ENCODE peak calls at places on chromosomes 2 and 18, in ten cellular contexts. One of them, this sample, is unnamed.

GRCh38 chr2:38484957-38485356 is 107.9 kb upstream of the ATL2 start:
- DNase-seq in heart left ventricle: no peak
- DNase-seq in GM23248: no peak
- DNase-seq in colonic mucosa: no peak
- DNase-seq in cardiac muscle cell: no peak
- DNase-seq in HCT116: no peak
- DNase-seq in thyroid gland: no peak
- DNase-seq in prostate gland: no peak
- DNase-seq in left ventricle myocardium inferior: no peak
- DNase-seq in right atrium auricular region: no peak
- DNase-seq in this sample: no peak

GRCh38 chr2:220300806-220301205 is 673.4 kb downstream of the SLC4A3 start:
- DNase-seq in heart left ventricle: no peak
- DNase-seq in GM23248: no peak
- DNase-seq in colonic mucosa: no peak
- DNase-seq in cardiac muscle cell: no peak
- DNase-seq in HCT116: no peak
- DNase-seq in thyroid gland: no peak
- DNase-seq in prostate gland: no peak
- DNase-seq in left ventricle myocardium inferior: no peak
- DNase-seq in right atrium auricular region: no peak
- DNase-seq in this sample: no peak

GRCh38 chr2:219687266-219687665 is 59.8 kb downstream of the SLC4A3 start:
- DNase-seq in heart left ventricle: no peak
- DNase-seq in GM23248: peak; percentile 31
- DNase-seq in colonic mucosa: no peak
- DNase-seq in cardiac muscle cell: no peak
- DNase-seq in HCT116: peak; percentile 40
- DNase-seq in thyroid gland: no peak
- DNase-seq in prostate gland: no peak
- DNase-seq in left ventricle myocardium inferior: no peak
- DNase-seq in right atrium auricular region: no peak
- DNase-seq in this sample: no peak

GRCh38 chr2:70041666-70042065 is 45.6 kb upstream of the PCBP1 start:
- DNase-seq in heart left ventricle: no peak
- DNase-seq in GM23248: peak; percentile 23
- DNase-seq in colonic mucosa: no peak
- DNase-seq in cardiac muscle cell: no peak
- DNase-seq in HCT116: no peak
- DNase-seq in thyroid gland: no peak
- DNase-seq in prostate gland: no peak
- DNase-seq in left ventricle myocardium inferior: no peak
- DNase-seq in right atrium auricular region: no peak
- DNase-seq in this sample: no peak

GRCh38 chr18:69397096-69397495 is 3.6 kb upstream of the DOK6 start:
- DNase-seq in heart left ventricle: peak; percentile 16
- DNase-seq in GM23248: peak; percentile 56
- DNase-seq in colonic mucosa: no peak
- DNase-seq in cardiac muscle cell: no peak
- DNase-seq in HCT116: peak; percentile 6
- DNase-seq in thyroid gland: no peak
- DNase-seq in prostate gland: no peak
- DNase-seq in left ventricle myocardium inferior: no peak
- DNase-seq in right atrium auricular region: no peak
- DNase-seq in this sample: no peak

GRCh38 chr18:13580351-13580750 is 146.0 kb downstream of the FAM210A start:
- DNase-seq in heart left ventricle: no peak
- DNase-seq in GM23248: no peak
- DNase-seq in colonic mucosa: no peak
- DNase-seq in cardiac muscle cell: no peak
- DNase-seq in HCT116: no peak
- DNase-seq in thyroid gland: no peak
- DNase-seq in prostate gland: no peak
- DNase-seq in left ventricle myocardium inferior: no peak
- DNase-seq in right atrium auricular region: peak; percentile 48
- DNase-seq in this sample: no peak

GRCh38 chr2:158969717-158970521 is 1.5 kb downstream of the TANC1 start:
- DNase-seq in heart left ventricle: peak; percentile 73
- DNase-seq in GM23248: peak; percentile 58
- DNase-seq in colonic mucosa: peak; percentile 61
- DNase-seq in cardiac muscle cell: peak; percentile 67
- DNase-seq in HCT116: no peak
- DNase-seq in thyroid gland: peak; percentile 68
- DNase-seq in prostate gland: peak; percentile 54
- DNase-seq in left ventricle myocardium inferior: peak; percentile 48
- DNase-seq in right atrium auricular region: no peak
- DNase-seq in this sample: peak; percentile 49

GRCh38 chr2:241965931-241966412 is 96.4 kb downstream of the RTP5 start:
- DNase-seq in heart left ventricle: no peak
- DNase-seq in GM23248: peak; percentile 94
- DNase-seq in colonic mucosa: no peak
- DNase-seq in cardiac muscle cell: peak; percentile 46
- DNase-seq in HCT116: peak; percentile 71
- DNase-seq in thyroid gland: no peak
- DNase-seq in prostate gland: no peak
- DNase-seq in left ventricle myocardium inferior: no peak
- DNase-seq in right atrium auricular region: peak; percentile 75
- DNase-seq in this sample: peak; percentile 42

GRCh38 chr2:95047629-95048510 is 22.4 kb downstream of the MAL start:
- DNase-seq in heart left ventricle: no peak
- DNase-seq in GM23248: no peak
- DNase-seq in colonic mucosa: no peak
- DNase-seq in cardiac muscle cell: no peak
- DNase-seq in HCT116: no peak
- DNase-seq in thyroid gland: peak; percentile 98
- DNase-seq in prostate gland: no peak
- DNase-seq in left ventricle myocardium inferior: no peak
- DNase-seq in right atrium auricular region: no peak
- DNase-seq in this sample: no peak

GRCh38 chr2:65416321-65416720 is 16.1 kb downstream of the SPRED2 start:
- DNase-seq in heart left ventricle: no peak
- DNase-seq in GM23248: no peak
- DNase-seq in colonic mucosa: no peak
- DNase-seq in cardiac muscle cell: no peak
- DNase-seq in HCT116: no peak
- DNase-seq in thyroid gland: no peak
- DNase-seq in prostate gland: no peak
- DNase-seq in left ventricle myocardium inferior: no peak
- DNase-seq in right atrium auricular region: no peak
- DNase-seq in this sample: no peak
- H3K4me1 ChIP-seq in heart left ventricle: peaks cover 20% of the 10 kb centered on the region
- H3K4me1 ChIP-seq in GM23248: peaks cover 21% of the 10 kb centered on the region
- H3K4me1 ChIP-seq in colonic mucosa: peaks cover 21% of the 10 kb centered on the region
- H3K4me1 ChIP-seq in cardiac muscle cell: peaks cover 7% of the 10 kb centered on the region
- H3K4me1 ChIP-seq in HCT116: peaks cover 57% of the 10 kb centered on the region
- H3K4me1 ChIP-seq in thyroid gland: peaks cover 38% of the 10 kb centered on the region
- H3K4me1 ChIP-seq in prostate gland: no peaks in the 10 kb centered on the region
- H3K4me1 ChIP-seq in left ventricle myocardium inferior: peaks cover 70% of the 10 kb centered on the region
- H3K4me1 ChIP-seq in right atrium auricular region: peaks cover 29% of the 10 kb centered on the region
- H3K4me1 ChIP-seq in this sample: peaks cover 11% of the 10 kb centered on the region

DNA sequence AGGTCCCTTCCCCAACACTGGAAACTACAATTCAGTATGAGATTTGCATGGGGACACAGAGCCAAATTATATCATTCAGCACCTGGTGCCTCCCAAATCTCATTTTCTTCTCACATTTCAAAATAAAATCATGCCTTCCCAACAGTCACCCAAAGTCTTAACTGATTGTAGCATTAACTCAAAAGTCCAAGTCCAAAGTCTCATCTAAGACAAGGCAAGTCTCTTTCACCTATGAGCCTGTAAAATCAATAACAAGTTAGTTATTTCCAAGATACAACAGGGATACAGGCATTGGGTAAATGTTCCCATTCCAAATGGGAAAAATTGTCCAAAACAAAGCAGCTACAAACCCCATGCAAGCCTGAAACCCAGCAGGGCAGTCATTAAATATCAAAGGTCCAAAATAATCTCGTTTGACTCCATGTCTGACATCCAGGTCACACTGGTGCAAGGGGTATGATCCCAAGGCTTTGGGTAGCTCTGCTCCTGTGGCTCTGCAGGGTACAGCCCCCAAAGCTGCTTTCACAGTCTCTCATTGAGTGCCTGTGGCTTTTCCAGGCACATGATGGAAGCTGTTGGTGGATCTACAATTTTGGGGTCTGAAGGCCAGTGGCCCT is 1370.1 kb upstream of the DDX18 start:
- DNase-seq in heart left ventricle: no peak
- DNase-seq in GM23248: no peak
- DNase-seq in colonic mucosa: no peak
- DNase-seq in cardiac muscle cell: no peak
- DNase-seq in HCT116: no peak
- DNase-seq in thyroid gland: no peak
- DNase-seq in prostate gland: no peak
- DNase-seq in left ventricle myocardium inferior: no peak
- DNase-seq in right atrium auricular region: no peak
- DNase-seq in this sample: no peak
- H3K9me3 ChIP-seq in heart left ventricle: no peaks in the 10 kb centered on the region
- H3K9me3 ChIP-seq in GM23248: no peaks in the 10 kb centered on the region
- H3K9me3 ChIP-seq in colonic mucosa: no peaks in the 10 kb centered on the region
- H3K9me3 ChIP-seq in cardiac muscle cell: no peaks in the 10 kb centered on the region
- H3K9me3 ChIP-seq in HCT116: peaks cover 8% of the 10 kb centered on the region
- H3K9me3 ChIP-seq in thyroid gland: no peaks in the 10 kb centered on the region
- H3K9me3 ChIP-seq in prostate gland: no peaks in the 10 kb centered on the region
- H3K9me3 ChIP-seq in left ventricle myocardium inferior: peaks cover 38% of the 10 kb centered on the region
- H3K9me3 ChIP-seq in right atrium auricular region: peaks cover 6% of the 10 kb centered on the region
- H3K9me3 ChIP-seq in this sample: peaks cover 2% of the 10 kb centered on the region

GRCh38 chr2:101846973-101847372 is 144.8 kb upstream of the IL1R2 start:
- DNase-seq in heart left ventricle: no peak
- DNase-seq in GM23248: no peak
- DNase-seq in colonic mucosa: no peak
- DNase-seq in cardiac muscle cell: no peak
- DNase-seq in HCT116: no peak
- DNase-seq in thyroid gland: no peak
- DNase-seq in prostate gland: no peak
- DNase-seq in left ventricle myocardium inferior: no peak
- DNase-seq in right atrium auricular region: no peak
- DNase-seq in this sample: no peak
- H3K36me3 ChIP-seq in heart left ventricle: peaks cover 55% of the 10 kb centered on the region
- H3K36me3 ChIP-seq in GM23248: peaks cover 70% of the 10 kb centered on the region
- H3K36me3 ChIP-seq in colonic mucosa: no peaks in the 10 kb centered on the region
- H3K36me3 ChIP-seq in cardiac muscle cell: peaks cover 38% of the 10 kb centered on the region
- H3K36me3 ChIP-seq in HCT116: peaks cover 6% of the 10 kb centered on the region
- H3K36me3 ChIP-seq in thyroid gland: peaks cover 10% of the 10 kb centered on the region
- H3K36me3 ChIP-seq in prostate gland: no peaks in the 10 kb centered on the region
- H3K36me3 ChIP-seq in left ventricle myocardium inferior: peaks cover 66% of the 10 kb centered on the region
- H3K36me3 ChIP-seq in right atrium auricular region: peaks cover 28% of the 10 kb centered on the region
- H3K36me3 ChIP-seq in this sample: peaks cover 10% of the 10 kb centered on the region

GRCh38 chr2:191318037-191318728 is 73.0 kb downstream of the MYO1B start:
- DNase-seq in heart left ventricle: no peak
- DNase-seq in GM23248: peak; percentile 74
- DNase-seq in colonic mucosa: peak; percentile 70
- DNase-seq in cardiac muscle cell: no peak
- DNase-seq in HCT116: no peak
- DNase-seq in thyroid gland: peak; percentile 32
- DNase-seq in prostate gland: peak; percentile 45
- DNase-seq in left ventricle myocardium inferior: no peak
- DNase-seq in right atrium auricular region: no peak
- DNase-seq in this sample: no peak

GRCh38 chr2:191312662-191313061 is 67.5 kb downstream of the MYO1B start:
- DNase-seq in heart left ventricle: no peak
- DNase-seq in GM23248: no peak
- DNase-seq in colonic mucosa: no peak
- DNase-seq in cardiac muscle cell: no peak
- DNase-seq in HCT116: no peak
- DNase-seq in thyroid gland: no peak
- DNase-seq in prostate gland: no peak
- DNase-seq in left ventricle myocardium inferior: no peak
- DNase-seq in right atrium auricular region: no peak
- DNase-seq in this sample: no peak

GRCh38 chr2:191314697-191315364 is 69.6 kb downstream of the MYO1B start:
- DNase-seq in heart left ventricle: no peak
- DNase-seq in GM23248: no peak
- DNase-seq in colonic mucosa: no peak
- DNase-seq in cardiac muscle cell: no peak
- DNase-seq in HCT116: no peak
- DNase-seq in thyroid gland: no peak
- DNase-seq in prostate gland: no peak
- DNase-seq in left ventricle myocardium inferior: no peak
- DNase-seq in right atrium auricular region: no peak
- DNase-seq in this sample: no peak

GRCh38 chr2:191316246-191316645 is 71.0 kb downstream of the MYO1B start:
- DNase-seq in heart left ventricle: no peak
- DNase-seq in GM23248: peak; percentile 60
- DNase-seq in colonic mucosa: no peak
- DNase-seq in cardiac muscle cell: no peak
- DNase-seq in HCT116: no peak
- DNase-seq in thyroid gland: no peak
- DNase-seq in prostate gland: no peak
- DNase-seq in left ventricle myocardium inferior: no peak
- DNase-seq in right atrium auricular region: no peak
- DNase-seq in this sample: no peak

DNA sequence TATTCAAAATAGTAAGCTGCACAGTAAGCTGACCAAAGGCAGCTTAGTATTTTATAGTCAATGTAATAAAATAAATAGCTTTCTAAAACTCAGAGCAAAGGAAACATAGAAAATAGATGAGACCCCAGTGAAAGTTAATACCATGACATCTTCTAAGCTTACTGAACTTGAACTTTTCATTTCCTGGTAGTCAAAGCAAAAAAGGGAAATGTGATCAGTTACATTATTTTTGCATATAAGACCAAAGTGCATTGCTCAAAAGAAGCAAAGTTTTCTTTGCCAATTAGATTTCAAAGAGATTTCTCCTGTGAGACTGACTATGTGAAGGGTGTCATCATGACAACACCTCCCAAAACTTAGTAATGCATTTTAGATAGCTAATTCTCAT is 70.2 kb downstream of the MYO1B start:
- DNase-seq in heart left ventricle: no peak
- DNase-seq in GM23248: no peak
- DNase-seq in colonic mucosa: no peak
- DNase-seq in cardiac muscle cell: no peak
- DNase-seq in HCT116: no peak
- DNase-seq in thyroid gland: no peak
- DNase-seq in prostate gland: no peak
- DNase-seq in left ventricle myocardium inferior: no peak
- DNase-seq in right atrium auricular region: no peak
- DNase-seq in this sample: no peak
- H3K4me1 ChIP-seq in heart left ventricle: peaks cover 11% of the 10 kb centered on the region
- H3K4me1 ChIP-seq in GM23248: peaks cover 77% of the 10 kb centered on the region
- H3K4me1 ChIP-seq in colonic mucosa: peaks cover 10% of the 10 kb centered on the region
- H3K4me1 ChIP-seq in cardiac muscle cell: no peaks in the 10 kb centered on the region
- H3K4me1 ChIP-seq in HCT116: peaks cover 41% of the 10 kb centered on the region
- H3K4me1 ChIP-seq in thyroid gland: peaks cover 5% of the 10 kb centered on the region
- H3K4me1 ChIP-seq in prostate gland: peaks cover 4% of the 10 kb centered on the region
- H3K4me1 ChIP-seq in left ventricle myocardium inferior: peaks cover 33% of the 10 kb centered on the region
- H3K4me1 ChIP-seq in right atrium auricular region: peaks cover 21% of the 10 kb centered on the region
- H3K4me1 ChIP-seq in this sample: peaks cover 1% of the 10 kb centered on the region

DNA sequence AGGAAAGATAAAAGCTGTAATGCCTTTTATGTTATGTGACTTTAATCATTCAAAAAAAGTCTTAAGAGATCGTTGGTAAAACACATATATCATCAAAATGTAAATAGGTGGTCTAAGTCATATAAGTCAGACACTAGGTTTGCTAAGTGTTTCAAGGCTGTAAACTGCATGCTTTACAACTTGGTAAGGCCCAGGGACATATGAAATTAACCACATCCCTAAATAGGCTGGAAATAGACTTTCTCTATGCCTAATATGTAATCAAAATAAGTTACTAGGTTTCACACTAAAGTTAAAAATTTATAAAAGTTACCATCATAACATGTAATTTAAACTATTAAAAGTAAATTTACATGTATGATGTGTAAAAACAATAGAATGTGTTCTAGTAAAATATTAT is 946.3 kb upstream of the LRATD1 start:
- DNase-seq in heart left ventricle: no peak
- DNase-seq in GM23248: no peak
- DNase-seq in colonic mucosa: no peak
- DNase-seq in cardiac muscle cell: no peak
- DNase-seq in HCT116: no peak
- DNase-seq in thyroid gland: no peak
- DNase-seq in prostate gland: no peak
- DNase-seq in left ventricle myocardium inferior: no peak
- DNase-seq in right atrium auricular region: no peak
- DNase-seq in this sample: no peak
- H3K9me3 ChIP-seq in heart left ventricle: no peaks in the 10 kb centered on the region
- H3K9me3 ChIP-seq in GM23248: peaks cover 4% of the 10 kb centered on the region
- H3K9me3 ChIP-seq in colonic mucosa: no peaks in the 10 kb centered on the region
- H3K9me3 ChIP-seq in cardiac muscle cell: no peaks in the 10 kb centered on the region
- H3K9me3 ChIP-seq in HCT116: peaks cover 12% of the 10 kb centered on the region
- H3K9me3 ChIP-seq in thyroid gland: no peaks in the 10 kb centered on the region
- H3K9me3 ChIP-seq in prostate gland: no peaks in the 10 kb centered on the region
- H3K9me3 ChIP-seq in left ventricle myocardium inferior: peaks cover 52% of the 10 kb centered on the region
- H3K9me3 ChIP-seq in right atrium auricular region: peaks cover 16% of the 10 kb centered on the region
- H3K9me3 ChIP-seq in this sample: no peaks in the 10 kb centered on the region

This sample was measured in lung.